ENCODE peak calls at places on chromosomes 16 and 17, in four cellular contexts. One of them, this sample, is unnamed.

GRCh38 chr16:89563639-89564392 is 3.3 kb downstream of the RPL13 start:
- DNase-seq in GM04504: no peak
- DNase-seq in OCI-LY7: no peak
- DNase-seq in activated T-cell treated with anti-CD3 and anti-CD28 coated beads for 1 hour: no peak
- DNase-seq in this sample: no peak

GRCh38 chr17:1830288-1830687 is 483 bp downstream of the RPA1 start:
- DNase-seq in OCI-LY7: peak
- DNase-seq in GM04504: no peak
- DNase-seq in activated T-cell treated with anti-CD3 and anti-CD28 coated beads for 1 hour: no peak
- DNase-seq in this sample: no peak

GRCh38 chr16:2436110-2436509 is 6.9 kb downstream of the CCNF start:
- DNase-seq in GM04504: no peak
- DNase-seq in activated T-cell treated with anti-CD3 and anti-CD28 coated beads for 1 hour: no peak
- DNase-seq in OCI-LY7: no peak
- DNase-seq in this sample: no peak

GRCh38 chr16:71474864-71475263 is 12.8 kb upstream of the ZNF23 start:
- DNase-seq in GM04504: peak
- DNase-seq in OCI-LY7: no peak
- DNase-seq in activated T-cell treated with anti-CD3 and anti-CD28 coated beads for 1 hour: no peak
- DNase-seq in this sample: no peak

GRCh38 chr17:7703584-7704574 is 1.1 kb upstream of the EFNB3 start:
- DNase-seq in activated T-cell treated with anti-CD3 and anti-CD28 coated beads for 1 hour: no peak
- DNase-seq in OCI-LY7: peak
- DNase-seq in GM04504: no peak
- DNase-seq in this sample: no peak

GRCh38 chr16:80045944-80046660 is 445.6 kb upstream of the MAF start:
- DNase-seq in activated T-cell treated with anti-CD3 and anti-CD28 coated beads for 1 hour: no peak
- DNase-seq in GM04504: no peak
- DNase-seq in OCI-LY7: no peak
- DNase-seq in this sample: no peak

GRCh38 chr16:28587386-28587785 is 9.5 kb downstream of the SULT1A2 start:
- DNase-seq in GM04504: no peak
- DNase-seq in OCI-LY7: no peak
- DNase-seq in activated T-cell treated with anti-CD3 and anti-CD28 coated beads for 1 hour: no peak
- DNase-seq in this sample: no peak

GRCh38 chr16:18062713-18063112 is 273.8 kb downstream of the NPIPA8 start:
- DNase-seq in OCI-LY7: no peak
- DNase-seq in activated T-cell treated with anti-CD3 and anti-CD28 coated beads for 1 hour: no peak
- DNase-seq in GM04504: no peak
- DNase-seq in this sample: no peak

GRCh38 chr17:78922876-78923498 is 2.2 kb downstream of the TIMP2 start:
- DNase-seq in GM04504: no peak
- DNase-seq in activated T-cell treated with anti-CD3 and anti-CD28 coated beads for 1 hour: no peak
- DNase-seq in OCI-LY7: no peak
- DNase-seq in this sample: no peak

GRCh38 chr17:55458977-55459376 is 37.3 kb upstream of the MMD start:
- DNase-seq in activated T-cell treated with anti-CD3 and anti-CD28 coated beads for 1 hour: no peak
- DNase-seq in GM04504: peak
- DNase-seq in OCI-LY7: no peak
- DNase-seq in this sample: no peak

GRCh38 chr16:48556913-48557351 is 53.0 kb downstream of the N4BP1 start:
- DNase-seq in GM04504: no peak
- DNase-seq in activated T-cell treated with anti-CD3 and anti-CD28 coated beads for 1 hour: no peak
- DNase-seq in OCI-LY7: no peak
- DNase-seq in this sample: peak

GRCh38 chr16:65249768-65250167 is 127.9 kb upstream of the CDH11 start:
- DNase-seq in OCI-LY7: no peak
- DNase-seq in activated T-cell treated with anti-CD3 and anti-CD28 coated beads for 1 hour: no peak
- DNase-seq in GM04504: no peak
- DNase-seq in this sample: no peak

GRCh38 chr17:83151442-83152220 is 72.2 kb downstream of the METRNL start:
- DNase-seq in GM04504: no peak
- DNase-seq in activated T-cell treated with anti-CD3 and anti-CD28 coated beads for 1 hour: no peak
- DNase-seq in OCI-LY7: no peak
- DNase-seq in this sample: no peak

GRCh38 chr17:33874617-33875060 is 380.4 kb upstream of the CCL2 start:
- DNase-seq in activated T-cell treated with anti-CD3 and anti-CD28 coated beads for 1 hour: no peak
- DNase-seq in OCI-LY7: no peak
- DNase-seq in GM04504: no peak
- DNase-seq in this sample: no peak

This sample was measured in AG09309.